ENCODE peak calls at places on chromosomes 1 and 21, in six cellular contexts. U is activated T-helper 1 cell treated with anti-CD3 and anti-CD28 coated beads, Interleukin-12 subunit alpha, Interleukin-12 subunit beta, Interleukin-2, Interleukin-4 antibody, amounts not matched to agents 30 ng/mL and 10 ng/mL and 1 ng/mL, durations not matched to agents 14 hours and 24 hours and 36 hours; T is brain microvascular endothelial cell; S is stimulated activated CD4-positive, alpha-beta T cell treated with anti-CD3 and anti-CD28 coated beads, Interleukin-2, amount 100 ng/mL, for 48 hours; G is lower leg skin; O is omental fat pad. F is an unnamed sample.

GRCh38 chr1:154816937-154817336 is 53.1 kb downstream of the KCNN3 start:
- DNase-seq in U (no peak), T (no peak), S (no peak), G (no peak), O (no peak), F (no peak)

GRCh38 chr1:100955322-100955721 is 59.4 kb downstream of the SLC30A7 start:
- DNase-seq in U (no peak), T (no peak), S (no peak), G (no peak), O (no peak), F (no peak)

GRCh38 chr1:188089461-188089860 is 1260.7 kb downstream of the PLA2G4A start:
- DNase-seq in U (no peak), T (no peak), S (no peak), G (no peak), O (no peak), F (no peak)

GRCh38 chr1:167683641-167684502 is 37.9 kb upstream of the MPZL1 start:
- DNase-seq in U (no peak), T (peak), S (no peak), G (no peak), O (no peak), F (no peak)

GRCh38 chr1:195948123-195948895 is 659.9 kb downstream of the KCNT2 start:
- DNase-seq in U (no peak), T (no peak), S (no peak), G (no peak), O (no peak), F (no peak)

GRCh38 chr1:160726498-160727391 is 12.3 kb upstream of the SLAMF7 start:
- DNase-seq in U (no peak), T (peak), S (peak), G (peak), O (no peak), F (peak)

GRCh38 chr21:27190601-27191000 is 223.7 kb upstream of the ADAMTS5 start:
- DNase-seq in U (no peak), T (peak), S (no peak), G (no peak), O (no peak), F (no peak)

GRCh38 chr1:85049735-85050166 is 1.5 kb upstream of the MCOLN3 start:
- DNase-seq in U (no peak), T (no peak), S (no peak), G (no peak), O (no peak), F (no peak)

GRCh38 chr1:243477676-243478075 is 221.8 kb downstream of the SDCCAG8 start:
- DNase-seq in U (no peak), T (no peak), S (no peak), G (no peak), O (no peak), F (no peak)

GRCh38 chr21:44282370-44282769 is 3.3 kb upstream of the AIRE start:
- DNase-seq in U (no peak), T (no peak), S (no peak), G (no peak), O (no peak), F (no peak)

GRCh38 chr1:9149837-9150581 is 21.1 kb upstream of the GPR157 start:
- DNase-seq in U (no peak), T (no peak), S (no peak), G (no peak), O (no peak), F (no peak)